ENCODE peak calls at places on chromosomes 4 and X, in six cellular contexts. One of them, this sample, is unnamed.
A peak's percentile ranks its signal among the peaks of the same experiment; 100 is the strongest.

GRCh38 chrX:81195712-81196111 is 6.0 kb downstream of the HMGN5 start:
- DNase-seq in heart right ventricle: peak; percentile 27
- DNase-seq in stomach: peak; percentile 57
- DNase-seq in CD4-positive, CD25-positive, alpha-beta regulatory T cell: peak; percentile 46
- DNase-seq in colonic mucosa: peak; percentile 68
- DNase-seq in lower lobe of right lung: no peak
- DNase-seq in this sample: no peak

GRCh38 chr4:146643812-146644401 is 5.2 kb downstream of the POU4F2 start:
- DNase-seq in heart right ventricle: no peak
- DNase-seq in lower lobe of right lung: no peak
- DNase-seq in CD4-positive, CD25-positive, alpha-beta regulatory T cell: no peak
- DNase-seq in colonic mucosa: no peak
- DNase-seq in stomach: no peak
- DNase-seq in this sample: no peak

GRCh38 chr4:95044204-95044848 is 286.6 kb downstream of the BMPR1B start:
- DNase-seq in lower lobe of right lung: no peak
- DNase-seq in stomach: no peak
- DNase-seq in CD4-positive, CD25-positive, alpha-beta regulatory T cell: no peak
- DNase-seq in colonic mucosa: no peak
- DNase-seq in heart right ventricle: no peak
- DNase-seq in this sample: no peak

GRCh38 chr4:41791557-41791956 is 43.0 kb upstream of the PHOX2B start:
- DNase-seq in CD4-positive, CD25-positive, alpha-beta regulatory T cell: no peak
- DNase-seq in lower lobe of right lung: no peak
- DNase-seq in stomach: no peak
- DNase-seq in colonic mucosa: no peak
- DNase-seq in heart right ventricle: no peak
- DNase-seq in this sample: no peak

GRCh38 chr4:31125496-31125895 is 405.3 kb downstream of the PCDH7 start:
- DNase-seq in stomach: no peak
- DNase-seq in CD4-positive, CD25-positive, alpha-beta regulatory T cell: no peak
- DNase-seq in heart right ventricle: no peak
- DNase-seq in colonic mucosa: no peak
- DNase-seq in lower lobe of right lung: no peak
- DNase-seq in this sample: no peak

GRCh38 chr4:101238706-101239105 is 108.6 kb downstream of the PPP3CA start:
- DNase-seq in lower lobe of right lung: no peak
- DNase-seq in heart right ventricle: no peak
- DNase-seq in colonic mucosa: no peak
- DNase-seq in stomach: no peak
- DNase-seq in CD4-positive, CD25-positive, alpha-beta regulatory T cell: no peak
- DNase-seq in this sample: no peak

GRCh38 chr4:108155373-108155772 is 13.4 kb downstream of the LEF1 start:
- DNase-seq in stomach: no peak
- DNase-seq in heart right ventricle: no peak
- DNase-seq in colonic mucosa: no peak
- DNase-seq in lower lobe of right lung: no peak
- DNase-seq in CD4-positive, CD25-positive, alpha-beta regulatory T cell: no peak
- DNase-seq in this sample: no peak

GRCh38 chr4:74618659-74619058 is 173.7 kb downstream of the AREG start:
- DNase-seq in heart right ventricle: no peak
- DNase-seq in lower lobe of right lung: no peak
- DNase-seq in stomach: no peak
- DNase-seq in CD4-positive, CD25-positive, alpha-beta regulatory T cell: no peak
- DNase-seq in colonic mucosa: no peak
- DNase-seq in this sample: no peak

GRCh38 chrX:48945517-48946348 is 11.7 kb downstream of the OTUD5 start:
- DNase-seq in heart right ventricle: peak; percentile 29
- DNase-seq in colonic mucosa: peak; percentile 55
- DNase-seq in stomach: peak; percentile 58
- DNase-seq in CD4-positive, CD25-positive, alpha-beta regulatory T cell: peak; percentile 71
- DNase-seq in lower lobe of right lung: peak; percentile 54
- DNase-seq in this sample: peak; percentile 80

GRCh38 chrX:8201896-8202331 is 30.8 kb upstream of the VCX2 start:
- DNase-seq in heart right ventricle: peak; percentile 9
- DNase-seq in lower lobe of right lung: no peak
- DNase-seq in stomach: no peak
- DNase-seq in colonic mucosa: no peak
- DNase-seq in CD4-positive, CD25-positive, alpha-beta regulatory T cell: no peak
- DNase-seq in this sample: no peak

GRCh38 chr4:16661813-16662212 is 236.6 kb downstream of the LDB2 start:
- DNase-seq in CD4-positive, CD25-positive, alpha-beta regulatory T cell: no peak
- DNase-seq in stomach: no peak
- DNase-seq in heart right ventricle: no peak
- DNase-seq in lower lobe of right lung: no peak
- DNase-seq in colonic mucosa: no peak
- DNase-seq in this sample: no peak

GRCh38 chr4:56050584-56050983 is 101.8 kb downstream of the CEP135 start:
- DNase-seq in colonic mucosa: no peak
- DNase-seq in CD4-positive, CD25-positive, alpha-beta regulatory T cell: no peak
- DNase-seq in lower lobe of right lung: no peak
- DNase-seq in stomach: no peak
- DNase-seq in heart right ventricle: no peak
- DNase-seq in this sample: no peak

GRCh38 chrX:53831662-53832635 is 145.4 kb upstream of the HUWE1 start:
- DNase-seq in CD4-positive, CD25-positive, alpha-beta regulatory T cell: peak; percentile 44
- DNase-seq in colonic mucosa: peak; percentile 29
- DNase-seq in heart right ventricle: peak; percentile 3
- DNase-seq in stomach: no peak
- DNase-seq in lower lobe of right lung: no peak
- DNase-seq in this sample: no peak

GRCh38 chr4:2923141-2923551 is 40.1 kb downstream of the NOP14 start:
- DNase-seq in lower lobe of right lung: no peak
- DNase-seq in colonic mucosa: no peak
- DNase-seq in heart right ventricle: no peak
- DNase-seq in stomach: peak; percentile 25
- DNase-seq in CD4-positive, CD25-positive, alpha-beta regulatory T cell: no peak
- DNase-seq in this sample: peak; percentile 31

GRCh38 chr4:38803833-38804653 is 548 bp downstream of the TLR1 start:
- DNase-seq in lower lobe of right lung: no peak
- DNase-seq in colonic mucosa: no peak
- DNase-seq in heart right ventricle: no peak
- DNase-seq in stomach: no peak
- DNase-seq in CD4-positive, CD25-positive, alpha-beta regulatory T cell: peak; percentile 15
- DNase-seq in this sample: no peak

GRCh38 chr4:93809773-93810172 is 18.8 kb upstream of the ATOH1 start:
- DNase-seq in stomach: peak; percentile 31
- DNase-seq in lower lobe of right lung: no peak
- DNase-seq in heart right ventricle: peak; percentile 44
- DNase-seq in CD4-positive, CD25-positive, alpha-beta regulatory T cell: no peak
- DNase-seq in colonic mucosa: no peak
- DNase-seq in this sample: no peak

GRCh38 chrX:70176938-70177533 is at the start of gene DGAT2L6:
- DNase-seq in CD4-positive, CD25-positive, alpha-beta regulatory T cell: no peak
- DNase-seq in heart right ventricle: no peak
- DNase-seq in colonic mucosa: no peak
- DNase-seq in stomach: no peak
- DNase-seq in lower lobe of right lung: no peak
- DNase-seq in this sample: no peak

GRCh38 chrX:70175338-70175737 is 1.9 kb upstream of the DGAT2L6 start:
- DNase-seq in lower lobe of right lung: no peak
- DNase-seq in heart right ventricle: no peak
- DNase-seq in colonic mucosa: no peak
- DNase-seq in stomach: no peak
- DNase-seq in CD4-positive, CD25-positive, alpha-beta regulatory T cell: no peak
- DNase-seq in this sample: no peak

GRCh38 chrX:70172964-70173363 is 4.3 kb upstream of the DGAT2L6 start:
- DNase-seq in colonic mucosa: no peak
- DNase-seq in heart right ventricle: no peak
- DNase-seq in lower lobe of right lung: no peak
- DNase-seq in stomach: no peak
- DNase-seq in CD4-positive, CD25-positive, alpha-beta regulatory T cell: no peak
- DNase-seq in this sample: no peak

GRCh38 chrX:70172226-70172625 is 5.1 kb upstream of the DGAT2L6 start:
- DNase-seq in lower lobe of right lung: no peak
- DNase-seq in colonic mucosa: no peak
- DNase-seq in CD4-positive, CD25-positive, alpha-beta regulatory T cell: no peak
- DNase-seq in heart right ventricle: no peak
- DNase-seq in stomach: no peak
- DNase-seq in this sample: no peak

GRCh38 chrX:70174754-70175153 is 2.5 kb upstream of the DGAT2L6 start:
- DNase-seq in lower lobe of right lung: no peak
- DNase-seq in heart right ventricle: no peak
- DNase-seq in CD4-positive, CD25-positive, alpha-beta regulatory T cell: no peak
- DNase-seq in colonic mucosa: no peak
- DNase-seq in stomach: no peak
- DNase-seq in this sample: no peak
- H3K4me3 ChIP-seq in lower lobe of right lung: no peak overlapping the region
- H3K4me3 ChIP-seq in heart right ventricle: no peak overlapping the region
- H3K4me3 ChIP-seq in CD4-positive, CD25-positive, alpha-beta regulatory T cell: no peak overlapping the region
- H3K4me3 ChIP-seq in colonic mucosa: no peak overlapping the region
- H3K4me3 ChIP-seq in stomach: no peak overlapping the region
- H3K4me3 ChIP-seq in this sample: no peak overlapping the region

GRCh38 chr4:8114456-8115202 is 44.0 kb downstream of the ABLIM2 start:
- DNase-seq in stomach: no peak
- DNase-seq in colonic mucosa: peak; percentile 62
- DNase-seq in CD4-positive, CD25-positive, alpha-beta regulatory T cell: no peak
- DNase-seq in lower lobe of right lung: no peak
- DNase-seq in heart right ventricle: no peak
- DNase-seq in this sample: no peak
- H3K4me1 ChIP-seq in stomach: peaks cover 29% of the 10 kb centered on the region
- H3K4me1 ChIP-seq in colonic mucosa: peaks cover 8% of the 10 kb centered on the region
- H3K4me1 ChIP-seq in CD4-positive, CD25-positive, alpha-beta regulatory T cell: no peaks in the 10 kb centered on the region
- H3K4me1 ChIP-seq in lower lobe of right lung: peaks cover 7% of the 10 kb centered on the region
- H3K4me1 ChIP-seq in heart right ventricle: peaks cover 15% of the 10 kb centered on the region
- H3K4me1 ChIP-seq in this sample: no peaks in the 10 kb centered on the region

DNA sequence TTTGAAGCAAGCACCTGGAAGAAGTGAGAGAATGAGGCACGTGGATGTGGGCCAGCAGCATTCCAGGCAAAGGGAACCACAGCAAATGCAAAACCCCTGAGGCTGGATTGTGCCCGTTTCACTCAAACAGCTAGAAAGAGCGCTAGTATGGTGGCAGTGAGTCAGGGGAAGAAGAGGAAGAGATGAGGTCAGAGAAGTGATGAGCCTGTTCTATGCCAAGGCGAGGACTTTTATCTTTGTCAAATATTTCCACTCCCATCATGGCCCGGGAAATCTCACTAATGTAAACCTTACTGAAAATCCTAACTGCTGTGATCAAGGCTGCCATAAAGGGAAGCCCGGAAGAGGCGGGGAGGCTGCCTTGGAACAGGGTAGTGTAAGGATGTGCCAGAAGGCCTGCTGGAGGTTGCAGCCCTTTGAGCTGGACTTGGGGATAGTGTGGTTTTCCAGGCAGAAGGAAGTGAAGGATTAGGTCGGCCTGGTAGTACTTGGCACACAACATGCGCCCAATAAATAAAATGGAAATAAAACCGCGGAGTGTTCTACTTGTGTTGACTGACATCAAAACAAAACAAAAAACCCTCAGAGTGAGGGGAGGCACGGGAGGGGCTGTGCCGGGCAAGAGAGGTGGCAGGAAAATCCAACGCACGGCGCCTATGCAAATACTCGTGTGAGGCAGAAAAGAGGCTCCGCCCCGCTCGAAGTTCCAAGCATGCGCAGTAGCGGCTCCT is 1.2 kb upstream of the CDK16 start:
- DNase-seq in CD4-positive, CD25-positive, alpha-beta regulatory T cell: no peak
- DNase-seq in stomach: no peak
- DNase-seq in heart right ventricle: peak; percentile 30
- DNase-seq in lower lobe of right lung: peak; percentile 50
- DNase-seq in colonic mucosa: peak; percentile 60
- DNase-seq in this sample: no peak
- H3K4me3 ChIP-seq in CD4-positive, CD25-positive, alpha-beta regulatory T cell: peak overlapping the region; percentile 67
- H3K4me3 ChIP-seq in stomach: peak overlapping the region; percentile 81
- H3K4me3 ChIP-seq in heart right ventricle: peak overlapping the region; percentile 23
- H3K4me3 ChIP-seq in lower lobe of right lung: peak overlapping the region; percentile 40
- H3K4me3 ChIP-seq in colonic mucosa: peak overlapping the region; percentile 93
- H3K4me3 ChIP-seq in this sample: no peak overlapping the region

GRCh38 chrX:19627533-19627932 is 112.2 kb upstream of the MAP3K15 start:
- DNase-seq in stomach: no peak
- DNase-seq in CD4-positive, CD25-positive, alpha-beta regulatory T cell: no peak
- DNase-seq in heart right ventricle: no peak
- DNase-seq in colonic mucosa: no peak
- DNase-seq in lower lobe of right lung: no peak
- DNase-seq in this sample: no peak

GRCh38 chrX:19627081-19627480 is 111.8 kb upstream of the MAP3K15 start:
- DNase-seq in colonic mucosa: no peak
- DNase-seq in lower lobe of right lung: no peak
- DNase-seq in heart right ventricle: no peak
- DNase-seq in stomach: no peak
- DNase-seq in CD4-positive, CD25-positive, alpha-beta regulatory T cell: no peak
- DNase-seq in this sample: no peak

GRCh38 chrX:19626230-19626629 is 110.9 kb upstream of the MAP3K15 start:
- DNase-seq in CD4-positive, CD25-positive, alpha-beta regulatory T cell: no peak
- DNase-seq in heart right ventricle: no peak
- DNase-seq in stomach: no peak
- DNase-seq in lower lobe of right lung: no peak
- DNase-seq in colonic mucosa: no peak
- DNase-seq in this sample: no peak

GRCh38 chrX:19625612-19626011 is 110.3 kb upstream of the MAP3K15 start:
- DNase-seq in heart right ventricle: no peak
- DNase-seq in lower lobe of right lung: no peak
- DNase-seq in CD4-positive, CD25-positive, alpha-beta regulatory T cell: no peak
- DNase-seq in stomach: no peak
- DNase-seq in colonic mucosa: no peak
- DNase-seq in this sample: no peak

GRCh38 chrX:19624754-19625153 is 109.4 kb upstream of the MAP3K15 start:
- DNase-seq in heart right ventricle: no peak
- DNase-seq in CD4-positive, CD25-positive, alpha-beta regulatory T cell: no peak
- DNase-seq in lower lobe of right lung: no peak
- DNase-seq in stomach: no peak
- DNase-seq in colonic mucosa: no peak
- DNase-seq in this sample: no peak
- H3K4me1 ChIP-seq in heart right ventricle: no peaks in the 10 kb centered on the region
- H3K4me1 ChIP-seq in CD4-positive, CD25-positive, alpha-beta regulatory T cell: peaks cover 23% of the 10 kb centered on the region
- H3K4me1 ChIP-seq in lower lobe of right lung: no peaks in the 10 kb centered on the region
- H3K4me1 ChIP-seq in stomach: no peaks in the 10 kb centered on the region
- H3K4me1 ChIP-seq in colonic mucosa: no peaks in the 10 kb centered on the region
- H3K4me1 ChIP-seq in this sample: no peaks in the 10 kb centered on the region